ENCODE peak calls at places on chromosomes 13 and 19, in four cellular contexts. N is fibroblast of lung, I is DND-41, O is GM23248. D is an unnamed sample.

GRCh38 chr19:982567-983170 is 1.5 kb upstream of the WDR18 start:
- DNase-seq in N (peak; percentile 29), O (peak; percentile 80), I (peak; percentile 80), D (peak; percentile 89)

GRCh38 chr19:45179063-45179847 is 671 bp downstream of the BLOC1S3 start:
- DNase-seq in I (peak; percentile 16), O (peak; percentile 81), N (peak; percentile 45), D (peak; percentile 61)

GRCh38 chr19:55638864-55639359 is 1.9 kb upstream of the ZNF580 start:
- DNase-seq in N (peak; percentile 28), O (peak; percentile 58), I (peak; percentile 79), D (peak; percentile 52)

GRCh38 chr19:4019578-4019977 is 12.0 kb downstream of the PIAS4 start:
- DNase-seq in I (no peak), O (no peak), N (no peak), D (no peak)

GRCh38 chr19:17963936-17964691 is 2.8 kb upstream of the KCNN1 start:
- DNase-seq in N (no peak), I (no peak), O (no peak), D (no peak)

GRCh38 chr13:51935326-51936171 is 73.8 kb downstream of the CCDC70 start:
- DNase-seq in I (no peak), O (peak; percentile 21), N (peak; percentile 6), D (peak; percentile 61)

GRCh38 chr19:31352782-31353651 is 3.8 kb upstream of the TSHZ3 start:
- DNase-seq in O (no peak), I (no peak), N (no peak), D (peak; percentile 54)

GRCh38 chr13:101474419-101474957 is 22.0 kb downstream of the ITGBL1 start:
- DNase-seq in I (no peak), N (peak; percentile 96), O (peak; percentile 69), D (peak; percentile 80)

GRCh38 chr19:57620673-57621348 is 6.8 kb downstream of the ZNF134 start:
- DNase-seq in O (peak; percentile 38), I (no peak), N (peak; percentile 21), D (no peak)

GRCh38 chr13:37811441-37811840 is 58.1 kb downstream of the TRPC4 start:
- DNase-seq in O (peak; percentile 17), I (no peak), N (peak; percentile 79), D (no peak)

GRCh38 chr19:18202759-18203407 is 959 bp downstream of the RAB3A start:
- DNase-seq in O (peak; percentile 43), N (no peak), I (no peak), D (peak; percentile 48)

GRCh38 chr19:58274771-58275199 is 4.0 kb upstream of the ZNF8 start:
- DNase-seq in O (peak; percentile 23), I (no peak), N (peak; percentile 65), D (no peak)

GRCh38 chr13:109734002-109734785 is 52.2 kb downstream of the IRS2 start:
- DNase-seq in I (peak; percentile 91), O (no peak), N (no peak), D (no peak)

GRCh38 chr13:114110091-114110829 is 22.2 kb downstream of the RASA3 start:
- DNase-seq in N (no peak), I (peak; percentile 83), O (peak; percentile 42), D (peak; percentile 68)

GRCh38 chr13:93915269-93915809 is 564.1 kb downstream of the DCT start:
- DNase-seq in O (peak; percentile 86), I (no peak), N (peak; percentile 62), D (no peak)

GRCh38 chr19:5882421-5882968 is 12.2 kb upstream of the FUT5 start:
- DNase-seq in O (no peak), I (no peak), N (no peak), D (no peak)

GRCh38 chr13:37715606-37716015 is 117.0 kb upstream of the POSTN start:
- DNase-seq in N (peak; percentile 92), O (peak; percentile 48), I (no peak), D (no peak)

GRCh38 chr13:111939285-111940278 is 127.4 kb upstream of the SOX1 start:
- DNase-seq in N (no peak), I (no peak), O (no peak), D (no peak)

GRCh38 chr13:64223016-64223415 is 2807.4 kb upstream of the PCDH20 start:
- DNase-seq in I (no peak), N (no peak), O (no peak), D (no peak)
- H3K27ac ChIP-seq in I (no peak overlapping the region), N (no peak overlapping the region), O (no peak overlapping the region), D (no peak overlapping the region)

DNA sequence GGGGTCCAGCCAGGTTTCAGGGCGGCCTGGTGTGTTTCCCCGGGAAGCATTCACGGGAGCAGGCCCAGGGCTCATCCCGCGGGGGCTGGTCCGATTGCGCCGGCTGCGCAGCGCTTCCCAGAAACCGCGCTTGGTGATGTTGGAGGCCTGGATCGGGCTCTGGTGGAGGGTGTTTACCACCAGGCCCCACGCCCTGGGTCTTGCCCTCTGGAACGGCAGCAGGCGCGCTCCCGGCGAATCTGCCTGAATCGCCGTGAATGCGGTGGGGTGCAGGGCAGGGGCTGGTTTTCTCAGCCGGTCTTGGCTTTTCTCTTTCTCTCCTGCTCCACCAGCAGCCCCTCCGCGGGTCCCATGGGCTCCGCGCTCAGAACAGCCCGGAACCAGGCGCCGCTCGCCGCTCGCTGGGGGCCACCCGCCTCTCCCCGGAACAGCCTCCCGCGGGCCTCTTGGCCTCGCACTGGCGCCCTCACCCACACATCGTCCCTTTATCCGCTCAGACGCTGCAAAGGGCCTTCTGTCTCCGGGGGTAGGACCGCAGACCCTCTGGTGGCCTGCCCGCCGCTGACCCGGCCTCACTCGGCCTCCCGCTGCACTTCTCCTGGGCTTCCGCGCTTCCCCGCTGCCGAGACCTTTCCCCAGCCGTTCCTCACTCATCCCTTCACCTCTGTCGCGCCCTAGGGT is 69.4 kb upstream of the GJB6 start:
- DNase-seq in N (peak; percentile 13), I (no peak), O (peak; percentile 16), D (peak; percentile 29)
- TF ChIP-seq EZH2 in N (no peak), I (no peak), O (peak; percentile 11), D (no peak)

GRCh38 chr13:99289674-99290337 is 17.4 kb downstream of the GPR183 start:
- DNase-seq in N (no peak), O (no peak), I (no peak), D (no peak)
- H3K4me3 ChIP-seq in N (no peak overlapping the region), O (no peak overlapping the region), I (no peak overlapping the region), D (no peak overlapping the region)

DNA sequence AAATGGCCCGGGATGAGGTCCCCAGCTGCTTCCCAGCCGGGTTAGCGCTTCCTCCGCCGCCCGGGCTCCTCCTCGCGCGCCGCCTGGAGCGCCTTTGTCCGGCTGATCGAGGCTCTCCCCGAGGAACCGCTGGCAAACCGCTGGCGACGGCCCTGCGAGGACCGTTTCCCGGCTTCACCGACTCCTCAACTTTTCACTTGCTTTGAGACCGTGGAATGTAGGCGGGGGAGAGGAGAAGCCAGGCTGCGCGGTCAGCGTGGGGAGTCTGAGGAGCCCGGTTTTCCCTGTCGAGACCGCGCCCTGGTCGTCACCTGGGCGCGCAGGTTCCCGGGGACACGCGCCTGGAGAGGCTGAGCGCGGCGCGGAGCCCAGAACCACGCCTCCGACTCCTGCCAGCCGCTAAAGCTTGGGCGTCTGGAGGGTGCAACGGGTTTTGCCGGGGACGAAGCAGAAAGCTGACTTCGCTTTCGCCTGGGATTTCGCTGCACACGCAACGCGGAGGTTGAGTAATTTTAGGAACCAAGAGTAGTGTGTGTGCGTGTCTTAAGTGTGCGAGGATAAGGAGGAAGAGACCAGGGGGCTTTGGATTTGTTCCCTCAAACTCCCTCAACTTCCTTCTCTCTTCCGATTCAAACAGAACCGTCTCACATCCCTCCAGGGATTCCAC is 7.3 kb upstream of the DGKH start:
- DNase-seq in O (peak; percentile 75), N (peak; percentile 64), I (peak; percentile 51), D (peak; percentile 68)
- H3K27ac ChIP-seq in O (peak overlapping the region; percentile 34), N (peak overlapping the region; percentile 70), I (peak overlapping the region; percentile 1), D (no peak overlapping the region)

DNA sequence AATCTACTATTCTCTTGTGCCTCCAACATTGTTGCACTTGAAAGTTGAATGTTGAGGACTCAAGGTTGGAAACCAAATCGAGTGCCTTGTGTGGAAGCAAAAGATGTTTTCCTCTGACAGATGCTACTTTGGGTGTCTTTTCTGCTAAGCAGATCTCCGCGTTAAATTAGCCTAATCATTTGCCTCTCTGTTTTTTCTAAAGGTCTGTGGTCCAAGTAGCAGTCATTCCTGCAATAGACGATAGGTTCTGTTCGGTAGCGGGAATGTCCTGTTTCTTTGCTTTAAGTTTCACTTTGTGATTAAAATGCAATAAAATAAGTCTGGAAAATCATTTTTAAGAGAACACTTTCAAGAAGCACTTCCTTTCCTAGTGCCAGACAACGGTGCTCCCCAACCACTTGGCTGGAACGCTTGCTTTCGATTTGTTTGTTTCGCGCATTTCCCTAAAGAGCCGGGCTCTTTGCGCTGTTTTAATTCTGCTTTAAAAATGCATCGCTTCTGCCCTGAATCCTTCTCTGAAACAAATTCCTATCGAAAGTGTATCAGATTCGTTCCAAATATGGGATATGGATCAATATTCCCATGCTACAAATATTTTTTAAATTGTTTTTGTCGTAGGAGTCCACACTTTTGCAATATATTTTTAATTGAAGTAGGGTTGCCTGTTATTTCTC is 14.1 kb downstream of the ZIC2 start:
- DNase-seq in I (no peak), N (no peak), O (no peak), D (peak; percentile 59)
- TF ChIP-seq EZH2 in I (no peak), N (peak; percentile 64), O (peak; percentile 74), D (peak; percentile 52)

GRCh38 chr19:10717054-10717355 is 874 bp upstream of the DNM2 start:
- DNase-seq in O (no peak), N (no peak), I (no peak), D (no peak)
- H3K4me3 ChIP-seq in O (peak overlapping the region; percentile 57), N (peak overlapping the region; percentile 40), I (no peak overlapping the region), D (peak overlapping the region; percentile 39)

GRCh38 chr19:14367016-14367415 is 14.2 kb upstream of the ADGRE5 start:
- DNase-seq in I (no peak), N (no peak), O (no peak), D (no peak)

GRCh38 chr19:14370169-14370998 is 10.9 kb upstream of the ADGRE5 start:
- DNase-seq in I (no peak), N (no peak), O (peak; percentile 32), D (no peak)

GRCh38 chr19:14366529-14366928 is 14.7 kb upstream of the ADGRE5 start:
- DNase-seq in N (peak; percentile 48), O (peak; percentile 59), I (peak; percentile 82), D (peak; percentile 46)

GRCh38 chr19:14369399-14370168 is 11.7 kb upstream of the ADGRE5 start:
- DNase-seq in N (peak; percentile 76), O (peak; percentile 82), I (no peak), D (no peak)

DNA sequence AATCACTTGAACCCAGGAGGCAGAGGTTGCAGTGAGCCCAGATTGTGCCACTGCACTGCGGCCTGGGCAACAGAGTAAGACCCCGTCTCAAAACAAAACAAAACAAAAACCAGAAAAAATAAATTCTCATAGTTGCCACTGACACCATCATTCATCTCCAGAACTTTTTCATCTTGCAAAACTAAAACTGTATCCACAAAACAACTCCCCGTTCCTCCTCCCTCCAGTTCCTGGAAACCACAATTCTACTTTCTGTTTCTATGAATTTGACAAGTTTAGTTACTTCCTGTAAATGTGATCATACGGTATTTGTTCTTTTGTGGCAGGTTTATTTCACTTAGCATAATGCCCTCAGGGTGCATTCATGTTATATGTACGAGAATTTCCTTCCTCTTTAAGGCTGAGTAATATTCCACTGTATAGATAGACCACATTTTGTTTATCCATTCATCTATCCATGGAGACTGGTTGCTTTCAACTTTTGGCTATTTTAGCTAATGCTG is 13.2 kb upstream of the ADGRE5 start:
- DNase-seq in I (peak; percentile 49), O (no peak), N (no peak), D (no peak)
- H3K27ac ChIP-seq in I (peak overlapping the region; percentile 52), O (no peak overlapping the region), N (no peak overlapping the region), D (no peak overlapping the region)

GRCh38 chr19:50664204-50664603 is 15.0 kb downstream of the C19orf81 start:
- DNase-seq in I (no peak), N (no peak), O (no peak), D (no peak)
- TF ChIP-seq EZH2 in I (no peak), N (no peak), O (no peak), D (no peak)

D was measured in neural progenitor cell.